ENCODE peak calls at places on chromosomes 2 and 18, in six cellular contexts. H, E, M, O, G and A are unnamed samples.

GRCh38 chr2:197210450-197210849 is 100.1 kb downstream of the ANKRD44 start:
- DNase-seq in H (no peak), E (no peak), M (no peak), O (no peak), G (no peak), A (peak)

GRCh38 chr2:238717084-238717483 is 130.8 kb upstream of the TWIST2 start:
- DNase-seq in H (no peak), E (no peak), M (no peak), O (no peak), G (no peak), A (no peak)

GRCh38 chr18:74261053-74261452 is 30.7 kb downstream of the CYB5A start:
- DNase-seq in H (no peak), E (no peak), M (no peak), O (no peak), G (no peak), A (no peak)

GRCh38 chr2:109376115-109376514 is 237.7 kb downstream of the SEPTIN10 start:
- DNase-seq in H (peak), E (peak), M (peak), O (no peak), G (peak), A (no peak)

GRCh38 chr18:34458371-34458770 is 233.7 kb upstream of the NOL4 start:
- DNase-seq in H (no peak), E (no peak), M (peak), O (no peak), G (no peak), A (no peak)

GRCh38 chr18:55287935-55288868 is 299.8 kb downstream of the TCF4 start:
- DNase-seq in H (no peak), E (no peak), M (no peak), O (no peak), G (no peak), A (no peak)

GRCh38 chr2:46735108-46735691 is 180.4 kb downstream of the MCFD2 start:
- DNase-seq in H (no peak), E (no peak), M (no peak), O (no peak), G (no peak), A (peak)

GRCh38 chr2:36277146-36277808 is 78.3 kb upstream of the CRIM1 start:
- DNase-seq in H (no peak), E (no peak), M (no peak), O (no peak), G (no peak), A (no peak)

GRCh38 chr18:58569490-58569911 is 59.4 kb downstream of the ALPK2 start:
- DNase-seq in H (no peak), E (no peak), M (no peak), O (no peak), G (no peak), A (no peak)

GRCh38 chr2:168758970-168759820 is 43.2 kb upstream of the NOSTRIN start:
- DNase-seq in H (no peak), E (no peak), M (peak), O (no peak), G (no peak), A (peak)

GRCh38 chr18:9741821-9742541 is 33.9 kb downstream of the RAB31 start:
- DNase-seq in H (no peak), E (no peak), M (peak), O (no peak), G (no peak), A (no peak)

GRCh38 chr2:174826051-174826450 is 61.8 kb upstream of the CHRNA1 start:
- DNase-seq in H (no peak), E (no peak), M (no peak), O (no peak), G (no peak), A (no peak)

DNA sequence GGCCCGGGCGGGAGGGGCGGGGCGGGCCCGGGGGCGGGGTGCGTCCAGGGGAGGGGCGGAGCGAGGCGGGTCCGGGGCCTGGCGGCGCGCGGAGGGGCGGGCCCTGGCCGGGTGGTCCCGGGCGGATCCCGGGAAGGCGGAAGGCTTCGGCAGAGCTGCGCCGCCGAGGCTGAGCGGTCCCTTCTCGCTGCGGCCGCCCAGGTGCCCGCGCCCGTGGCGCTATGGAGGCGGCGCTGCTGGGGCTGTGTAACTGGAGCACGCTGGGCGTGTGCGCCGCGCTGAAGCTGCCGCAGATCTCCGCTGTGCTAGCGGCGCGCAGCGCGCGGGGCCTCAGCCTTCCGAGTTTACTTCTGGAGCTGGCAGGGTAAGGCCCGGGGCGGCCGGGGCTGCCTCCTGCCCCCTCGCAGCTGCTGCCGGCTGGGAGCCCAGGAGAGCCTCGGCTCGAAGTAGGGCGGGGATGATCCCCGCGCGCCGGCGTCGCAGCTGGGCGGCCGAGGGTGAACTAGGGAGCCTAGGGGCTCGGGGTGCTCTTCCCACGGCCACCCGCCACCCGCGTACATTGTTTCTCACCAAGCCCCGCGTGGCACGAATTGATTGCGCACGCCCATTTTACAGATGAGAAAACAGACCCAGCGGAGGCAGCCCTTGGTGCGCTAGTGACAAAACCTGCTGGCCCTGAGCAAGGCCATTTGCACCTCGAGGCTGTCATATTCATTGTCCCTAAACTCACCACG is at the start of gene SLC66A3:
- DNase-seq in H (no peak), E (no peak), M (no peak), O (peak), G (no peak), A (no peak)
- TF ChIP-seq POLR2A in H (no peak), E (peak), M (peak), O (peak), G (peak), A (peak)

DNA sequence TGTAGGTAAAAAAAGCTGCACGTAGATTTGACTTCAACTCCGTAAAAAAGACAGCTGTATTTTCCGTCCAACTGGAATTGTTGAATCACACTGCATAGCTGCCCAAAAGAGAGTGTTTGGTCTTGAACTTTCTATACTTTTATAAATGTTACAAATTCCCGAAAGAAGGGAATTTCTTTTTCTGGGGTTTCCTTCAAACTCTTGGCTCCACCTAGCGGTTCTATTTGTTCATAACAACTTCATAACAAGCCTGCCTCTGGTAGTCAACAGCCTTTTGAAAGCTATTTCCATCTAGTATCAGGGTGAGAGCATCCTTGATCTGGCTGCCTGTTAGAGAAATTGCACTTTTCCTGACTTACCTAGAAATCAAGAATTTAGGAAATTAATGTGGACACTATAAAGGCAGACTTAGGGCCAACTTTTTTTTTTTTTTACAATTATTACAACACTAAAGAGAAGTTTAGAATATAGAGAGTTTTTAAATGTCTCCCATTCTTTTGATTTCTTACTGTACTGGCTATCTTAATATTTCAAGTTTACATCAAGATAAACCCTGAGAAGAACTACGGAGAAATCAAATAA is 48.1 kb downstream of the TMEM185B start:
- DNase-seq in H (no peak), E (no peak), M (no peak), O (no peak), G (no peak), A (peak)
- TF ChIP-seq POLR2A in H (no peak), E (no peak), M (no peak), O (no peak), G (no peak), A (no peak)

DNA sequence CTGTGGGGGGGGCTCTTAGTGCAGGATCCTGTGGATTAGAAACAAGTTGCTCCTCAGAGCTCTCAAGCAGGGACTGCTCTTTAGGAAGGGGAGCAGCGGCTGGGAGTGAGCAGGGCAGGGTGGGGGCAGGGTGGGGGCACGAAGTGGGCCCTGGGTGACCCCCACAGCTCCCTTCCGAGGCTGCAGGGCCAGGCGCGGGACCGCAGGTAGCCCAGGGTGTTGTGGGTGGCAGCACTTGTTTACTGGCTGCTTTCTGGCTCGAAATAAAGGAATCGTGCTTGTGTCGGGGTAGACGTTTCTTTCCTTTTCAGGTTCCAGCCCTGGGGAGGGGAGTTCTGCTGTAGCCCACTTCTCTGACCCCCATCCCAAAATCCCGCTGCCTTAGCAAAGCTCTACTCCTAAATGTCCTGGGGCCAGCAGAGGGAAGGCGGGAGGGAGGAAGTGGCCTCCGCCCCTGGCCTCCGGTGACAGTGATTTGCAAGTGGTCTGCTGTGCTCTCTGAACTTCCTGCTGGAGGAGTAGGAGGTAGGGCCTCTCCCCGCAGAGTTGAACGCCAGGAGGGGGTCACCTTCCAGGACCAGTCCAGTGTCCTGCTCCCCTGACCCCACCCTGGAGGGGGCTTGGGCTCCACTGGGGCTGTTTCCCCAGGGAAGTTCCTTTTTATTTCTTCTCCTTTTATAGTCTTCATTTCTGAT is 8.3 kb downstream of the NEU4 start:
- DNase-seq in H (no peak), E (peak), M (peak), O (no peak), G (peak), A (no peak)
- TF ChIP-seq POLR2A in H (no peak), E (no peak), M (no peak), O (no peak), G (no peak), A (no peak)

DNA sequence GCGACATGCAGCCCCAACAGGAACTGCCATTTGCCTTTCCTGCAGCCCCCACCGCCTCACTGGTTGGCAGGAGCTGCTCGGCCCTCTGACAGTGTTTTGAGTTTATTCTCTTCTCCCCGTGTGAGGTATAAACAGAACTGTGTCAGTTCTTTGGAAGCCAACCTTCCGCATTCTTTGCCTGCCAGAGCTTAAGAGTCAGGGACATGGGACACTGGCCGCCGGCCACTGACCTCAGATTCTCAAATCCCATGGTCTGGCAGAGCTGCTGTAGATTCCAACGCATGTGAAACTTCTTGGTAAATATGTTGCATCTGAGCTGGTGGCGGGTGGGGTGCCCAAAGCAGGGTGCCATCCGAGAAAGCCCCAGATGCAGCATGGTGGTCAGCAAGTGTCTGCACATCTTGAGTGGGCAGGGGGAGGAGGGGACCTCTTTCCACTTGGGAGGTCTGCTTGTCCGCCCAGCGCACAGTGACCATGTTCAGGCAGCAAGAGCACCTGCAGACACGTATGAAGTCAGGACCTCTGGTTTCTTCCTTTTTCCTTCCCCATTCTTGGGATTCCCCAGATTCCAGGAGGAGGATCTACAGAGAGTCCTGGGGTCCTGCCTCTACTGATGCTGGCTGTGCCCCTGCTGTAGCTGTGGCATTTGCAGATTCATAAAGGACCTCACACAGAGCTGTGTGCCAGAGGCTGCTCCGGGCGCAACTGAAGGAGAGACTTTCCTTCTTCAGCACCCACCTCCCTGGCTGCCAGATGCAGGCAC is 23.8 kb downstream of the ASB18 start:
- DNase-seq in H (no peak), E (no peak), M (peak), O (no peak), G (no peak), A (no peak)
- TF ChIP-seq POLR2A in H (no peak), E (no peak), M (peak), O (no peak), G (no peak), A (no peak)

GRCh38 chr2:75632813-75633212 is 13.8 kb upstream of the MRPL19 start:
- DNase-seq in H (no peak), E (no peak), M (no peak), O (no peak), G (no peak), A (no peak)
- TF ChIP-seq POLR2A in H (no peak), E (no peak), M (no peak), O (no peak), G (no peak), A (no peak)

DNA sequence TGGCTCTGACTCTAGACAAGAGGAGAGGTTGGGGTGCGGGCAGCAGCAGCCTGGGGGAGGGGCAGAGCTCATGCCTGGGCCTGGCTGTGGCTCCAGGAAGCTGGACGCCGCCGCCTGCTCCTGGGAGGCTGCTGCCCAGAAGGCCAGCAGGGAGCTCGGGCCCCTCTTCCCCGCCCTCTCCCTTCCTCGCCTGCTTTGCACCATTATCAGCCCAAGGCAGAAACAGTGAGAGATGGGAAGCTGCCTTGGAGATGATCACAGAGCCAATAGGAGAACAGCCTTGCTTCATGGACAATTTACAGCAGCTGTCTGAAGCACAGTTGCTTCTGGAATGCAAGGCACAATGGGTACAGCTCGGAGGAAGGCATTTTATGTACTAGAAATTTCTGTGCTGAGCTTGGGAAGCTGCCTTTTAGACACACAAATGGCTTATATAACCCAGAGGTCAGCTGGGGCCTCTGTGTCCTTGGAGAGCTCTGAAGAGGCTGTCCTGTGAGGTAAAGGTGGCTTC is 55.3 kb upstream of the AFF3 start:
- DNase-seq in H (no peak), E (peak), M (peak), O (no peak), G (peak), A (peak)
- TF ChIP-seq POLR2A in H (no peak), E (no peak), M (no peak), O (no peak), G (no peak), A (no peak)

GRCh38 chr18:7813131-7813530 is 246.0 kb downstream of the PTPRM start:
- DNase-seq in H (no peak), E (no peak), M (no peak), O (no peak), G (no peak), A (no peak)
- TF ChIP-seq POLR2A in H (no peak), E (no peak), M (no peak), O (no peak), G (no peak), A (no peak)